ENCODE peak calls at places on chromosome 14, in ten cellular contexts. One of them, this sample, is unnamed.
A peak's percentile ranks its signal among the peaks of the same experiment; 100 is the strongest.

GRCh38 chr14:90815817-90816662 is at the start of gene TTC7B:
- DNase-seq in tibial nerve: no peak
- DNase-seq in gastrocnemius medialis: no peak
- DNase-seq in stomach: peak; percentile 51
- DNase-seq in HCT116: no peak
- DNase-seq in endothelial cell of umbilical vein: no peak
- DNase-seq in suprapubic skin: no peak
- DNase-seq in heart left ventricle: peak; percentile 73
- DNase-seq in NB4: peak; percentile 58
- DNase-seq in lower leg skin: no peak
- DNase-seq in this sample: peak; percentile 58

GRCh38 chr14:59463773-59464650 is 1.2 kb downstream of the GPR135 start:
- DNase-seq in tibial nerve: no peak
- DNase-seq in gastrocnemius medialis: no peak
- DNase-seq in stomach: no peak
- DNase-seq in HCT116: no peak
- DNase-seq in endothelial cell of umbilical vein: no peak
- DNase-seq in suprapubic skin: no peak
- DNase-seq in heart left ventricle: peak; percentile 63
- DNase-seq in NB4: no peak
- DNase-seq in lower leg skin: no peak
- DNase-seq in this sample: no peak

GRCh38 chr14:34301107-34301734 is 160.8 kb downstream of the SPTSSA start:
- DNase-seq in tibial nerve: peak; percentile 16
- DNase-seq in gastrocnemius medialis: no peak
- DNase-seq in stomach: no peak
- DNase-seq in HCT116: peak; percentile 28
- DNase-seq in endothelial cell of umbilical vein: peak; percentile 49
- DNase-seq in suprapubic skin: no peak
- DNase-seq in heart left ventricle: no peak
- DNase-seq in NB4: peak; percentile 53
- DNase-seq in lower leg skin: no peak
- DNase-seq in this sample: peak; percentile 50

GRCh38 chr14:59087711-59088110 is 100.8 kb upstream of the DAAM1 start:
- DNase-seq in tibial nerve: no peak
- DNase-seq in gastrocnemius medialis: no peak
- DNase-seq in stomach: no peak
- DNase-seq in HCT116: no peak
- DNase-seq in endothelial cell of umbilical vein: no peak
- DNase-seq in suprapubic skin: no peak
- DNase-seq in heart left ventricle: no peak
- DNase-seq in NB4: no peak
- DNase-seq in lower leg skin: no peak
- DNase-seq in this sample: no peak

GRCh38 chr14:69716483-69717187 is 50.3 kb upstream of the SRSF5 start:
- DNase-seq in tibial nerve: no peak
- DNase-seq in gastrocnemius medialis: no peak
- DNase-seq in stomach: no peak
- DNase-seq in HCT116: no peak
- DNase-seq in endothelial cell of umbilical vein: peak; percentile 87
- DNase-seq in suprapubic skin: no peak
- DNase-seq in heart left ventricle: no peak
- DNase-seq in NB4: peak; percentile 83
- DNase-seq in lower leg skin: no peak
- DNase-seq in this sample: no peak

GRCh38 chr14:91295851-91296796 is 51.6 kb upstream of the GPR68 start:
- DNase-seq in tibial nerve: no peak
- DNase-seq in gastrocnemius medialis: no peak
- DNase-seq in stomach: no peak
- DNase-seq in HCT116: no peak
- DNase-seq in endothelial cell of umbilical vein: no peak
- DNase-seq in suprapubic skin: no peak
- DNase-seq in heart left ventricle: no peak
- DNase-seq in NB4: no peak
- DNase-seq in lower leg skin: no peak
- DNase-seq in this sample: no peak

GRCh38 chr14:95979339-95980042 is 59.7 kb upstream of the C14orf132 start:
- DNase-seq in tibial nerve: no peak
- DNase-seq in gastrocnemius medialis: no peak
- DNase-seq in stomach: no peak
- DNase-seq in HCT116: no peak
- DNase-seq in endothelial cell of umbilical vein: no peak
- DNase-seq in suprapubic skin: no peak
- DNase-seq in heart left ventricle: no peak
- DNase-seq in NB4: no peak
- DNase-seq in lower leg skin: no peak
- DNase-seq in this sample: no peak

GRCh38 chr14:51056431-51056830 is 38.5 kb downstream of the TRIM9 start:
- DNase-seq in tibial nerve: no peak
- DNase-seq in gastrocnemius medialis: no peak
- DNase-seq in stomach: no peak
- DNase-seq in HCT116: no peak
- DNase-seq in endothelial cell of umbilical vein: no peak
- DNase-seq in suprapubic skin: no peak
- DNase-seq in heart left ventricle: no peak
- DNase-seq in NB4: no peak
- DNase-seq in lower leg skin: no peak
- DNase-seq in this sample: no peak

GRCh38 chr14:29576997-29577396 is 350.6 kb downstream of the PRKD1 start:
- DNase-seq in tibial nerve: no peak
- DNase-seq in gastrocnemius medialis: no peak
- DNase-seq in stomach: no peak
- DNase-seq in HCT116: no peak
- DNase-seq in endothelial cell of umbilical vein: no peak
- DNase-seq in suprapubic skin: no peak
- DNase-seq in heart left ventricle: no peak
- DNase-seq in NB4: no peak
- DNase-seq in lower leg skin: no peak
- DNase-seq in this sample: no peak

GRCh38 chr14:83779266-83779665 is 1750.7 kb upstream of the FLRT2 start:
- DNase-seq in tibial nerve: no peak
- DNase-seq in gastrocnemius medialis: no peak
- DNase-seq in stomach: no peak
- DNase-seq in HCT116: no peak
- DNase-seq in endothelial cell of umbilical vein: peak; percentile 38
- DNase-seq in suprapubic skin: no peak
- DNase-seq in heart left ventricle: no peak
- DNase-seq in NB4: no peak
- DNase-seq in lower leg skin: no peak
- DNase-seq in this sample: no peak

GRCh38 chr14:104262515-104263514 is 124.4 kb downstream of the KIF26A start:
- DNase-seq in tibial nerve: no peak
- DNase-seq in gastrocnemius medialis: no peak
- DNase-seq in stomach: peak; percentile 23
- DNase-seq in HCT116: no peak
- DNase-seq in endothelial cell of umbilical vein: no peak
- DNase-seq in suprapubic skin: peak; percentile 18
- DNase-seq in heart left ventricle: peak; percentile 35
- DNase-seq in NB4: no peak
- DNase-seq in lower leg skin: no peak
- DNase-seq in this sample: no peak

GRCh38 chr14:105021656-105022275 is 883 bp upstream of the CDCA4 start:
- DNase-seq in tibial nerve: no peak
- DNase-seq in gastrocnemius medialis: no peak
- DNase-seq in stomach: peak; percentile 29
- DNase-seq in HCT116: peak; percentile 57
- DNase-seq in endothelial cell of umbilical vein: no peak
- DNase-seq in suprapubic skin: peak; percentile 71
- DNase-seq in heart left ventricle: no peak
- DNase-seq in NB4: peak; percentile 76
- DNase-seq in lower leg skin: no peak
- DNase-seq in this sample: peak; percentile 78

GRCh38 chr14:106235356-106236159 is 709.2 kb downstream of the TMEM121 start:
- DNase-seq in tibial nerve: no peak
- DNase-seq in gastrocnemius medialis: no peak
- DNase-seq in stomach: no peak
- DNase-seq in HCT116: no peak
- DNase-seq in endothelial cell of umbilical vein: no peak
- DNase-seq in suprapubic skin: no peak
- DNase-seq in heart left ventricle: no peak
- DNase-seq in NB4: no peak
- DNase-seq in lower leg skin: no peak
- DNase-seq in this sample: no peak
- TF ChIP-seq POLR2A in tibial nerve: no peak
- TF ChIP-seq POLR2A in gastrocnemius medialis: no peak
- TF ChIP-seq POLR2A in stomach: no peak
- TF ChIP-seq POLR2A in HCT116: no peak
- TF ChIP-seq POLR2A in endothelial cell of umbilical vein: no peak
- TF ChIP-seq POLR2A in suprapubic skin: no peak
- TF ChIP-seq POLR2A in heart left ventricle: no peak
- TF ChIP-seq POLR2A in NB4: no peak
- TF ChIP-seq POLR2A in lower leg skin: no peak
- TF ChIP-seq POLR2A in this sample: no peak

GRCh38 chr14:99972748-99973466 is 92.3 kb upstream of the EVL start:
- DNase-seq in tibial nerve: no peak
- DNase-seq in gastrocnemius medialis: no peak
- DNase-seq in stomach: no peak
- DNase-seq in HCT116: no peak
- DNase-seq in endothelial cell of umbilical vein: peak; percentile 31
- DNase-seq in suprapubic skin: no peak
- DNase-seq in heart left ventricle: no peak
- DNase-seq in NB4: peak; percentile 31
- DNase-seq in lower leg skin: no peak
- DNase-seq in this sample: no peak

GRCh38 chr14:99971929-99972747 is 93.1 kb upstream of the EVL start:
- DNase-seq in tibial nerve: no peak
- DNase-seq in gastrocnemius medialis: no peak
- DNase-seq in stomach: no peak
- DNase-seq in HCT116: no peak
- DNase-seq in endothelial cell of umbilical vein: no peak
- DNase-seq in suprapubic skin: no peak
- DNase-seq in heart left ventricle: no peak
- DNase-seq in NB4: peak; percentile 55
- DNase-seq in lower leg skin: no peak
- DNase-seq in this sample: peak; percentile 62

GRCh38 chr14:99969673-99970322 is 95.4 kb upstream of the EVL start:
- DNase-seq in tibial nerve: no peak
- DNase-seq in gastrocnemius medialis: no peak
- DNase-seq in stomach: no peak
- DNase-seq in HCT116: no peak
- DNase-seq in endothelial cell of umbilical vein: no peak
- DNase-seq in suprapubic skin: no peak
- DNase-seq in heart left ventricle: no peak
- DNase-seq in NB4: no peak
- DNase-seq in lower leg skin: no peak
- DNase-seq in this sample: no peak

GRCh38 chr14:99968931-99969330 is 96.3 kb upstream of the EVL start:
- DNase-seq in tibial nerve: no peak
- DNase-seq in gastrocnemius medialis: no peak
- DNase-seq in stomach: no peak
- DNase-seq in HCT116: no peak
- DNase-seq in endothelial cell of umbilical vein: no peak
- DNase-seq in suprapubic skin: no peak
- DNase-seq in heart left ventricle: no peak
- DNase-seq in NB4: no peak
- DNase-seq in lower leg skin: no peak
- DNase-seq in this sample: no peak

GRCh38 chr14:99971087-99971928 is 93.9 kb upstream of the EVL start:
- DNase-seq in tibial nerve: peak; percentile 79
- DNase-seq in gastrocnemius medialis: peak; percentile 54
- DNase-seq in stomach: peak; percentile 86
- DNase-seq in HCT116: peak; percentile 21
- DNase-seq in endothelial cell of umbilical vein: peak; percentile 85
- DNase-seq in suprapubic skin: peak; percentile 85
- DNase-seq in heart left ventricle: peak; percentile 88
- DNase-seq in NB4: peak; percentile 89
- DNase-seq in lower leg skin: no peak
- DNase-seq in this sample: peak; percentile 91
- TF ChIP-seq POLR2A in tibial nerve: peak; percentile 56
- TF ChIP-seq POLR2A in gastrocnemius medialis: peak; percentile 65
- TF ChIP-seq POLR2A in stomach: no peak
- TF ChIP-seq POLR2A in HCT116: no peak
- TF ChIP-seq POLR2A in endothelial cell of umbilical vein: peak; percentile 33
- TF ChIP-seq POLR2A in suprapubic skin: no peak
- TF ChIP-seq POLR2A in heart left ventricle: no peak
- TF ChIP-seq POLR2A in NB4: peak; percentile 63
- TF ChIP-seq POLR2A in lower leg skin: no peak
- TF ChIP-seq POLR2A in this sample: peak; percentile 28

DNA sequence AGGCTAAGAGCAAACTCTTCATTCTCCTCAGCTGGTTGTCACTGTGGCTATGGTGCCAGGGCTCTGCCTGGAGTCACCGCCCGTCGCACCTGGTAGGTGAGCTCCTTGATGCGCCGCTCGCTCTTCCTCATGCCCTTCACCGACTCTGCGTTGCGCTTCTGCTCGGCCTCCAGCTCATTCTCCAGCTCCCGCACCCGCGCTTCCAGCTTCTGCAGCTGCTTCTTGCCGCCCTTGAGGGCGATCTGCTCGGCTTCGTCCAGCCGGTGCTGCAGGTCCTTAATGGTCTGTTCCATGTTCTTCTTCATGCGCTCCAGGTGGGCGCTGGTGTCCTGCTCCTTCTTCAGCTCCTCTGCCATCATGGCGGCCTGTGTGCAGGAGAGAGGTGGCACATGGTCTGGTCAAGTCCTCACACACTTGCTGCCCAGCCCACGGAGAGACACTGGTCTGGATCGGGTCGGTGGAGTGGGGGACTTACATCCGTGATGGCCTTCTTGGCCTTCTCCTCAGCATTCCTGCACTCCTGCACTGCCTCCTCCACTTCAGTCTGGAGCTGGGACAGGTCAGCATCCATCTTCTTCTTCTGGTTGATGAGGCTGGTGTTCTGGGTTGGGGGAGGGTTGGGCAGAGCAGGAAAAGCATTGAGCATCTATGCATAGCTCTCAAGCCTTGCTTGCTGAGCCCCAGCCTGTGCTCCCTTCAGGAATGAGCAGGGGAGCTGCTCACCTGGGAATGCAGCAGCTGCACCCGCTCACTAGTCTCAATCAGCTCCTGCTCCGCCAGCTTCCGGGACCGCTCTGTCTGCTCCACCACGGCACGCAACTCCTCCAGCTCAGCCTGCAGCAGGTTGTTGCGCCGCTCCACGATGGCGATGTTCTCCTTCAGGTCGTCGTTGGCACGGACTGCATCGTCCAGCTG is 7.1 kb upstream of the MYH6 start:
- DNase-seq in tibial nerve: no peak
- DNase-seq in gastrocnemius medialis: no peak
- DNase-seq in stomach: no peak
- DNase-seq in HCT116: no peak
- DNase-seq in endothelial cell of umbilical vein: no peak
- DNase-seq in suprapubic skin: no peak
- DNase-seq in heart left ventricle: peak; percentile 60
- DNase-seq in NB4: no peak
- DNase-seq in lower leg skin: no peak
- DNase-seq in this sample: no peak
- TF ChIP-seq POLR2A in tibial nerve: no peak
- TF ChIP-seq POLR2A in gastrocnemius medialis: no peak
- TF ChIP-seq POLR2A in stomach: no peak
- TF ChIP-seq POLR2A in HCT116: no peak
- TF ChIP-seq POLR2A in endothelial cell of umbilical vein: no peak
- TF ChIP-seq POLR2A in suprapubic skin: no peak
- TF ChIP-seq POLR2A in heart left ventricle: no peak
- TF ChIP-seq POLR2A in NB4: no peak
- TF ChIP-seq POLR2A in lower leg skin: no peak
- TF ChIP-seq POLR2A in this sample: no peak

DNA sequence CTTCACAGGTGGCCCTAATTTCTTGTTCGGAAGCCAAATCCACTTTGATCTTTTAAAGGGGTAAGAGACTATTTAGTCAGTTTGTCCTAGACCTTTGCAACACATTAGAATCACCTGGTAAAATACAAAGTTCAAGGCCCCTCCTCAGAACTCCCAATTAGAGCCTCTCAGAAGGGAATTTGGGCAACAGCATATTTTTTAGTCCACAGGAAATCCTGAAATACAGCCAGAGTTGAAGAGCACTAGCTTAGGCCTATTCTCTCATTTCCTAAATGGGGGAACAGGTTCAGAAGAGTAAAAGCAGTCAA is 151.3 kb upstream of the FSCB start:
- DNase-seq in tibial nerve: no peak
- DNase-seq in gastrocnemius medialis: no peak
- DNase-seq in stomach: no peak
- DNase-seq in HCT116: no peak
- DNase-seq in endothelial cell of umbilical vein: no peak
- DNase-seq in suprapubic skin: no peak
- DNase-seq in heart left ventricle: no peak
- DNase-seq in NB4: no peak
- DNase-seq in lower leg skin: no peak
- DNase-seq in this sample: no peak
- TF ChIP-seq POLR2A in tibial nerve: no peak
- TF ChIP-seq POLR2A in gastrocnemius medialis: no peak
- TF ChIP-seq POLR2A in stomach: no peak
- TF ChIP-seq POLR2A in HCT116: no peak
- TF ChIP-seq POLR2A in endothelial cell of umbilical vein: no peak
- TF ChIP-seq POLR2A in suprapubic skin: no peak
- TF ChIP-seq POLR2A in heart left ventricle: no peak
- TF ChIP-seq POLR2A in NB4: no peak
- TF ChIP-seq POLR2A in lower leg skin: no peak
- TF ChIP-seq POLR2A in this sample: no peak